ENCODE peak calls at places on chromosomes 3 and 15, in ten cellular contexts. N is H1, H is heart left ventricle, V is uterus, Y is body of pancreas, M is IMR-90, L is breast epithelium, O is HepG2, U is transverse colon, T is prostate gland. R is an unnamed sample.

GRCh38 chr15:63950911-63951481 is 95.3 kb downstream of the DAPK2 start:
- DNase-seq in N (no peak), H (no peak), V (no peak), Y (no peak), M (peak; percentile 87), L (no peak), O (no peak), U (no peak), T (no peak), R (no peak)

GRCh38 chr15:95948371-95948770 is 382.1 kb upstream of the NR2F2 start:
- DNase-seq in N (no peak), H (no peak), V (no peak), Y (no peak), M (no peak), L (no peak), O (no peak), U (no peak), T (no peak), R (no peak)

GRCh38 chr3:15629860-15630597 is 28.5 kb downstream of the BTD start:
- DNase-seq in N (no peak), H (peak; percentile 40), V (peak; percentile 65), Y (peak; percentile 70), M (peak; percentile 89), L (no peak), O (peak; percentile 62), U (peak; percentile 65), T (peak; percentile 67), R (no peak)

GRCh38 chr3:23062582-23062981 is 140.5 kb upstream of the UBE2E2 start:
- DNase-seq in N (no peak), H (no peak), V (no peak), Y (no peak), M (no peak), L (no peak), O (no peak), U (no peak), T (no peak), R (no peak)

GRCh38 chr3:188284455-188285212 is 130.7 kb downstream of the LPP start:
- DNase-seq in N (no peak), H (no peak), V (no peak), Y (no peak), M (peak; percentile 61), L (no peak), O (no peak), U (no peak), T (no peak), R (no peak)

GRCh38 chr3:126685041-126685440 is 19.0 kb upstream of the CHCHD6 start:
- DNase-seq in N (no peak), H (no peak), V (no peak), Y (no peak), M (no peak), L (no peak), O (no peak), U (no peak), T (no peak), R (no peak)

GRCh38 chr3:9076985-9077384 is 113.7 kb upstream of the RAD18 start:
- DNase-seq in N (no peak), H (no peak), V (no peak), Y (no peak), M (no peak), L (no peak), O (no peak), U (no peak), T (no peak), R (no peak)

GRCh38 chr3:192068464-192069254 is 607.7 kb downstream of the PYDC2 start:
- DNase-seq in N (no peak), H (no peak), V (no peak), Y (no peak), M (no peak), L (no peak), O (no peak), U (no peak), T (no peak), R (no peak)

GRCh38 chr15:96213896-96214295 is 116.6 kb upstream of the NR2F2 start:
- DNase-seq in N (no peak), H (no peak), V (no peak), Y (no peak), M (no peak), L (no peak), O (no peak), U (no peak), T (peak; percentile 53), R (no peak)

GRCh38 chr3:125107861-125108567 is 52.2 kb upstream of the HEG1 start:
- DNase-seq in N (no peak), H (no peak), V (no peak), Y (no peak), M (peak; percentile 95), L (no peak), O (no peak), U (no peak), T (no peak), R (no peak)

DNA sequence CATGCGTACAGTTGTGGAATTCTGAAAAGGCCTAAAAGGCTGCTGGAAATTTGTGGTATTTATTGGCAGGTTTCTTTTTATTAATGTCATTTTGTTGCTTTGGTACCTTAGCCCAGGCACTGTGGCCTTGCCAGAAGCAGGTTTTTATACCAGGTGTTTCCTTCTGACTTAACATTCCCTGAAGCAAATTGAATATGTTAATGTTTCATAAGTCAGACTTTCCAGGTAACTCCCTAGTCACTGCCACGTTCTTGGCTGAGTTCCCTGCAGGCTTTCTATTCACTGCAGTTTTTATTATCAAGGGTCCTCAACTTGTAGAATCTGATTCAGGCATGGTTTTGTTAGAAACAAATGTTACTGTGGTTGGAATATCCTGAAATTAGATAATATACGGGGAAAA is 22.7 kb downstream of the ITPR1 start:
- DNase-seq in N (no peak), H (no peak), V (no peak), Y (peak; percentile 29), M (no peak), L (no peak), O (no peak), U (no peak), T (no peak), R (no peak)
- H3K4me1 ChIP-seq in N (peaks cover 5% of the 10 kb centered on the region), H (peaks cover 70% of the 10 kb centered on the region), V (no peaks in the 10 kb centered on the region), Y (peaks cover 17% of the 10 kb centered on the region), M (no peaks in the 10 kb centered on the region), L (no peaks in the 10 kb centered on the region), O (peaks cover 34% of the 10 kb centered on the region), U (no peaks in the 10 kb centered on the region), T (no peaks in the 10 kb centered on the region), R (peaks cover 24% of the 10 kb centered on the region)

GRCh38 chr15:43516801-43517353 is 531 bp upstream of the MAP1A start:
- DNase-seq in N (no peak), H (no peak), V (no peak), Y (no peak), M (peak; percentile 68), L (no peak), O (no peak), U (no peak), T (no peak), R (no peak)

GRCh38 chr15:43514241-43515057 is 3.0 kb upstream of the MAP1A start:
- DNase-seq in N (no peak), H (peak; percentile 71), V (no peak), Y (no peak), M (peak; percentile 49), L (no peak), O (peak; percentile 31), U (peak; percentile 22), T (no peak), R (no peak)

GRCh38 chr15:43516185-43516584 is 1.2 kb upstream of the MAP1A start:
- DNase-seq in N (no peak), H (peak; percentile 82), V (peak; percentile 47), Y (no peak), M (no peak), L (no peak), O (no peak), U (no peak), T (no peak), R (no peak)

GRCh38 chr15:43517354-43518072 is at the start of gene MAP1A:
- DNase-seq in N (no peak), H (peak; percentile 65), V (peak; percentile 53), Y (no peak), M (peak; percentile 71), L (no peak), O (no peak), U (peak; percentile 37), T (no peak), R (no peak)

GRCh38 chr15:43515731-43516130 is 1.7 kb upstream of the MAP1A start:
- DNase-seq in N (no peak), H (no peak), V (no peak), Y (no peak), M (no peak), L (no peak), O (no peak), U (no peak), T (no peak), R (no peak)
- H3K27ac ChIP-seq in N (no peak overlapping the region), H (peak overlapping the region; percentile 82), V (peak overlapping the region; percentile 75), Y (no peak overlapping the region), M (peak overlapping the region; percentile 81), L (peak overlapping the region; percentile 90), O (no peak overlapping the region), U (peak overlapping the region; percentile 87), T (peak overlapping the region; percentile 44), R (peak overlapping the region; percentile 74)

DNA sequence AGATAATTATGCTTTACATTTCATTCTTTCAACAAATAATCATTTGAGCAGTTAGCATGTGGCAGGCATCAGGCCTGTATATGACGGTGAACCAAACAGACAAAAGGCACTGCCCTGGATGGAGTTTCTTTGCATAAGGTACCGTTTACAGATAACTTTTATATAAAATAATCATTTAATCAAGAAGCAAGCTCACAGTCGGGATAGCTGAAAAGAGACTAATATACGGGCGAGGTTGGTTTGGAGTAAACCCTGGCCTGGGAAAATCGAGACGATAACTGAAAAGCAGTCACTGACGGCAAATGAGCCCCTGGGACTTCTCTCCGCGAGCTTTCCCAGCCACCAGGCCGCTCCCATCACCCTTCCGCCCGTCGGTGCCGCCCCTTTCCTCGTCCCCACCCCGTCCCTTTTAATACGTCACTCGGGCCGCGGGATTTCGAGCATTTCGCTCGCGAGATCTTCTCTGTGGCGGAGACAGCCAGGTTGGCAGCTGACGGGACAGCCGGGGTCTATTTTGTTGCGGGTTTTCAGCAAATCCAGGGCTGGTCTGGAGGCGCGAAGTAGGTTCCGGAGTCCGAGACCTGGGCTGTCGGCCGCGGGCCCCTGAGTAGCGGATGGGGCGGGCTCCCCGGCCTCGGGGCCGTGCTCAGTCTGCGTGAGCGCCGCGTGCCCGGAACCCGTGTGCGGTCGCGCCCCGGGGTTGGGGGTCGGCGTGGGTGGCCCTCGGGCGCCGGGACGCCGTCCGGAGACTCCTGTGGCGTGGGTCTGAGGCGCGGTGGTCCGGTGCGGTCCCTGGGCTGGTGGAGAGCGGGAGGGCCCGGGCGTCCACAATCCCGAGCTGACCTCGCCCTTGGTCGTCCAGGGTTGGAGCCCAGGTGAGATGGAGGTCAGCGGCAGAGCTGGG is at the start of gene NMD3:
- DNase-seq in N (peak; percentile 67), H (peak; percentile 97), V (peak; percentile 95), Y (peak; percentile 94), M (peak; percentile 92), L (peak; percentile 95), O (peak; percentile 87), U (peak; percentile 96), T (peak; percentile 95), R (peak; percentile 97)
- TF ChIP-seq POLR2A in N (peak; percentile 89), H (peak; percentile 79), V (peak; percentile 75), Y (peak; percentile 91), M (peak; percentile 91), L (peak; percentile 56), O (peak; percentile 79), U (peak; percentile 84), T (peak; percentile 91), R (peak; percentile 70)

DNA sequence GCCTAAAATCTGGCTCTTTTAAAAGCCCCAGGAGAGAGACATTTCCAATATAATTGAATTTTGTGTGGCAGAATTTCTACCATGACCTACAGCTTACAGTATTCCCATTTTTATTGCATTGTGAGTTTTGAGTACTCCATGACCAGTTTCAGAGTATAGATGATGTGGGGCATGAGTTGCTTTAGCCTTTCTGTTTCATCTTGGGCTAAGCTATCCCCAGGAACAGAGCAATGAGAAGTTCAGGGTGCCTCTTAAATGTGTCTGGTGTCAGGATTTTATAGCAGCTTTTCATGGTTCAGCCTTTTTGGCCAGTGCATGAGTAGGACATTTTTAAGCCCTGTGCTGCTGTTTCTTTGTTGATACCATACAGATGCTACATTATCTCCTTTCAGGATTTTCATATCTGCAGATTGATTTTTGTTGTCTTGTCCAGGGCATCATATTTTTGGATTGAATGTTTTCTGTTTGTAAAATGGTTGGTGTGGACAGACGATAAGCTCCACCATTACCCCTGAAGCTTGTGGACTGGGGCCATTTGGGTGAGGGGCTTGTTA is 3.5 kb downstream of the ABHD2 start:
- DNase-seq in N (no peak), H (no peak), V (no peak), Y (no peak), M (no peak), L (no peak), O (no peak), U (no peak), T (no peak), R (no peak)
- H3K4me1 ChIP-seq in N (peaks cover 10% of the 10 kb centered on the region), H (peaks cover 86% of the 10 kb centered on the region), V (peaks cover 11% of the 10 kb centered on the region), Y (peaks cover 81% of the 10 kb centered on the region), M (peaks cover 19% of the 10 kb centered on the region), L (peaks cover 3% of the 10 kb centered on the region), O (peaks cover 70% of the 10 kb centered on the region), U (peaks cover 17% of the 10 kb centered on the region), T (peaks cover 23% of the 10 kb centered on the region), R (peaks cover 83% of the 10 kb centered on the region)